ENCODE peak calls at places on chromosomes 4 and X, in ten cellular contexts. One of them, this sample, is unnamed.

GRCh38 chr4:106809083-106809482 is 227.0 kb downstream of the DKK2 start:
- DNase-seq in CD8-positive, alpha-beta memory T cell: no peak
- DNase-seq in A549: peak
- DNase-seq in HCT116: peak
- DNase-seq in cardiac muscle cell: peak
- DNase-seq in hepatocyte: peak
- DNase-seq in fibroblast of lung: peak
- DNase-seq in Peyer's patch: no peak
- DNase-seq in neuronal stem cell: no peak
- DNase-seq in upper lobe of right lung: no peak
- DNase-seq in this sample: no peak

GRCh38 chr4:81255524-81255923 is 40.5 kb upstream of the PRKG2 start:
- DNase-seq in upper lobe of right lung: no peak
- DNase-seq in Peyer's patch: no peak
- DNase-seq in CD8-positive, alpha-beta memory T cell: no peak
- DNase-seq in hepatocyte: peak
- DNase-seq in neuronal stem cell: no peak
- DNase-seq in HCT116: no peak
- DNase-seq in cardiac muscle cell: no peak
- DNase-seq in A549: peak
- DNase-seq in fibroblast of lung: peak
- DNase-seq in this sample: no peak

GRCh38 chrX:29478336-29479069 is 736.9 kb upstream of the MAGEB2 start:
- DNase-seq in hepatocyte: peak
- DNase-seq in neuronal stem cell: peak
- DNase-seq in cardiac muscle cell: peak
- DNase-seq in CD8-positive, alpha-beta memory T cell: no peak
- DNase-seq in Peyer's patch: no peak
- DNase-seq in A549: peak
- DNase-seq in upper lobe of right lung: no peak
- DNase-seq in HCT116: peak
- DNase-seq in fibroblast of lung: peak
- DNase-seq in this sample: no peak

GRCh38 chrX:122866527-122866926 is 317.6 kb upstream of the GRIA3 start:
- DNase-seq in cardiac muscle cell: no peak
- DNase-seq in neuronal stem cell: no peak
- DNase-seq in Peyer's patch: no peak
- DNase-seq in A549: peak
- DNase-seq in HCT116: no peak
- DNase-seq in fibroblast of lung: peak
- DNase-seq in CD8-positive, alpha-beta memory T cell: no peak
- DNase-seq in upper lobe of right lung: no peak
- DNase-seq in hepatocyte: peak
- DNase-seq in this sample: no peak

GRCh38 chr4:122960298-122960985 is 38.0 kb upstream of the NUDT6 start:
- DNase-seq in neuronal stem cell: no peak
- DNase-seq in cardiac muscle cell: no peak
- DNase-seq in CD8-positive, alpha-beta memory T cell: no peak
- DNase-seq in A549: no peak
- DNase-seq in Peyer's patch: no peak
- DNase-seq in upper lobe of right lung: no peak
- DNase-seq in fibroblast of lung: no peak
- DNase-seq in hepatocyte: no peak
- DNase-seq in HCT116: no peak
- DNase-seq in this sample: no peak

GRCh38 chr4:172105918-172106317 is 292.7 kb downstream of the GALNTL6 start:
- DNase-seq in neuronal stem cell: no peak
- DNase-seq in hepatocyte: no peak
- DNase-seq in HCT116: no peak
- DNase-seq in CD8-positive, alpha-beta memory T cell: no peak
- DNase-seq in cardiac muscle cell: no peak
- DNase-seq in upper lobe of right lung: no peak
- DNase-seq in A549: no peak
- DNase-seq in Peyer's patch: no peak
- DNase-seq in fibroblast of lung: no peak
- DNase-seq in this sample: no peak

GRCh38 chrX:20477836-20478532 is 211.3 kb upstream of the RPS6KA3 start:
- DNase-seq in cardiac muscle cell: no peak
- DNase-seq in neuronal stem cell: no peak
- DNase-seq in hepatocyte: no peak
- DNase-seq in Peyer's patch: peak
- DNase-seq in upper lobe of right lung: peak
- DNase-seq in A549: no peak
- DNase-seq in HCT116: no peak
- DNase-seq in fibroblast of lung: no peak
- DNase-seq in CD8-positive, alpha-beta memory T cell: no peak
- DNase-seq in this sample: no peak

GRCh38 chr4:135770505-135770904 is 1568.9 kb upstream of the PABPC4L start:
- DNase-seq in hepatocyte: no peak
- DNase-seq in A549: no peak
- DNase-seq in HCT116: no peak
- DNase-seq in cardiac muscle cell: no peak
- DNase-seq in fibroblast of lung: no peak
- DNase-seq in upper lobe of right lung: no peak
- DNase-seq in CD8-positive, alpha-beta memory T cell: no peak
- DNase-seq in neuronal stem cell: no peak
- DNase-seq in Peyer's patch: no peak
- DNase-seq in this sample: no peak

GRCh38 chrX:130299279-130300009 is 30.7 kb upstream of the ZNF280C start:
- DNase-seq in upper lobe of right lung: no peak
- DNase-seq in fibroblast of lung: no peak
- DNase-seq in Peyer's patch: peak
- DNase-seq in neuronal stem cell: no peak
- DNase-seq in hepatocyte: no peak
- DNase-seq in A549: no peak
- DNase-seq in cardiac muscle cell: peak
- DNase-seq in CD8-positive, alpha-beta memory T cell: no peak
- DNase-seq in HCT116: no peak
- DNase-seq in this sample: no peak

GRCh38 chr4:177519481-177520270 is 77.4 kb upstream of the AGA start:
- DNase-seq in A549: no peak
- DNase-seq in Peyer's patch: no peak
- DNase-seq in hepatocyte: no peak
- DNase-seq in HCT116: no peak
- DNase-seq in cardiac muscle cell: no peak
- DNase-seq in CD8-positive, alpha-beta memory T cell: no peak
- DNase-seq in fibroblast of lung: peak
- DNase-seq in neuronal stem cell: no peak
- DNase-seq in upper lobe of right lung: no peak
- DNase-seq in this sample: no peak

GRCh38 chr4:152976466-152976761 is 40.3 kb downstream of the FHDC1 start:
- DNase-seq in cardiac muscle cell: no peak
- DNase-seq in Peyer's patch: no peak
- DNase-seq in upper lobe of right lung: no peak
- DNase-seq in CD8-positive, alpha-beta memory T cell: no peak
- DNase-seq in HCT116: no peak
- DNase-seq in hepatocyte: no peak
- DNase-seq in fibroblast of lung: no peak
- DNase-seq in A549: no peak
- DNase-seq in neuronal stem cell: no peak
- DNase-seq in this sample: no peak

GRCh38 chr4:186020793-186021407 is 48.1 kb upstream of the TLR3 start:
- DNase-seq in A549: no peak
- DNase-seq in HCT116: no peak
- DNase-seq in fibroblast of lung: peak
- DNase-seq in hepatocyte: no peak
- DNase-seq in upper lobe of right lung: no peak
- DNase-seq in Peyer's patch: no peak
- DNase-seq in neuronal stem cell: no peak
- DNase-seq in CD8-positive, alpha-beta memory T cell: no peak
- DNase-seq in cardiac muscle cell: no peak
- DNase-seq in this sample: no peak

DNA sequence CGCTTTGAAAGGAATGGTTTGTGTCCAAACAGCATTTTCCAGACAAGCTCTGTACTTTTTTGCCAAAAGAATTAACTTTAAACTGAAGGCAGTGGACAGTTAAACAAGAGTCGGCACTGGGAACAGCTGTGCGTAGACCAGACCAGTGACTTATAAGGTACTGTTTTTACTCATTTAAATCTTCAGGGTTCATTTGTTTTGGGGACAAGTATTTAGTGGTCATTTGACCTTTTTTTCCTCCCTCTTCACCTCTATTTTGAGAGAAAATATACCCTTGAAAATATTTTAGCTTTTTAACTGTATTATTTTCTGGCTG is 303.8 kb downstream of the ARHGAP24 start:
- DNase-seq in upper lobe of right lung: no peak
- DNase-seq in HCT116: no peak
- DNase-seq in hepatocyte: no peak
- DNase-seq in neuronal stem cell: no peak
- DNase-seq in cardiac muscle cell: no peak
- DNase-seq in Peyer's patch: no peak
- DNase-seq in fibroblast of lung: peak
- DNase-seq in A549: no peak
- DNase-seq in CD8-positive, alpha-beta memory T cell: no peak
- DNase-seq in this sample: no peak
- H3K27ac ChIP-seq in upper lobe of right lung: peak
- H3K27ac ChIP-seq in HCT116: no peak
- H3K27ac ChIP-seq in hepatocyte: peak
- H3K27ac ChIP-seq in neuronal stem cell: no peak
- H3K27ac ChIP-seq in cardiac muscle cell: no peak
- H3K27ac ChIP-seq in Peyer's patch: peak
- H3K27ac ChIP-seq in fibroblast of lung: peak
- H3K27ac ChIP-seq in A549: peak
- H3K27ac ChIP-seq in CD8-positive, alpha-beta memory T cell: no peak
- H3K27ac ChIP-seq in this sample: peak

DNA sequence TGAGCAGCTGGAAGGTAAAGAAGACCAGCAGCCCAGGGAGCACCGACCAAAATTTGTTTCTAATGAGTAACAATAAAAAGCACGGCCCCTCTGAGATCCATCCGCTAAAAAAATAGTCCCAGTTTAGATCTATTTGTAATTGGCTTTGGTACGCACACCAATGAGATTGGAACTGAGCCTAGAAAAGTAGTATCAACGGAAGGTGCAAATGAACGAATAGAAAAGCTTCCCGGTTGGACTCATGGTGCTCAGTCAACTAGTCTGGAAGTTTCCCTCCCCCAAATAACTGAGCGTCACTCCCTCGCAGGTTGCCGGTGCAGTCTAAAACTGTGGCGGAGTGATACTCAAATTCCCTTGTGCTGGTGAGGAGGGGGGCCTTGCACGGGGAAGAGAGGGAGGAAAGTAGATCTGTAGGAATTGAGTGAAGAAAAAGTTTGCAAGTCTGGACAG is at the start of gene COL4A5:
- DNase-seq in Peyer's patch: no peak
- DNase-seq in A549: peak
- DNase-seq in neuronal stem cell: peak
- DNase-seq in HCT116: peak
- DNase-seq in hepatocyte: peak
- DNase-seq in CD8-positive, alpha-beta memory T cell: no peak
- DNase-seq in upper lobe of right lung: peak
- DNase-seq in cardiac muscle cell: peak
- DNase-seq in fibroblast of lung: peak
- DNase-seq in this sample: peak
- H3K27ac ChIP-seq in Peyer's patch: peak
- H3K27ac ChIP-seq in A549: peak
- H3K27ac ChIP-seq in neuronal stem cell: peak
- H3K27ac ChIP-seq in HCT116: peak
- H3K27ac ChIP-seq in hepatocyte: peak
- H3K27ac ChIP-seq in CD8-positive, alpha-beta memory T cell: no peak
- H3K27ac ChIP-seq in upper lobe of right lung: peak
- H3K27ac ChIP-seq in cardiac muscle cell: peak
- H3K27ac ChIP-seq in fibroblast of lung: peak
- H3K27ac ChIP-seq in this sample: peak

GRCh38 chr4:151302432-151302831 is 23.0 kb downstream of the SH3D19 start:
- DNase-seq in fibroblast of lung: peak
- DNase-seq in Peyer's patch: no peak
- DNase-seq in hepatocyte: no peak
- DNase-seq in HCT116: no peak
- DNase-seq in neuronal stem cell: no peak
- DNase-seq in upper lobe of right lung: no peak
- DNase-seq in A549: no peak
- DNase-seq in cardiac muscle cell: no peak
- DNase-seq in CD8-positive, alpha-beta memory T cell: no peak
- DNase-seq in this sample: no peak

GRCh38 chr4:151294833-151295496 is 18.0 kb downstream of the PRSS48 start:
- DNase-seq in neuronal stem cell: no peak
- DNase-seq in cardiac muscle cell: no peak
- DNase-seq in fibroblast of lung: no peak
- DNase-seq in A549: no peak
- DNase-seq in hepatocyte: no peak
- DNase-seq in upper lobe of right lung: no peak
- DNase-seq in CD8-positive, alpha-beta memory T cell: no peak
- DNase-seq in HCT116: no peak
- DNase-seq in Peyer's patch: peak
- DNase-seq in this sample: no peak

GRCh38 chr4:151292038-151292437 is 15.1 kb downstream of the PRSS48 start:
- DNase-seq in upper lobe of right lung: no peak
- DNase-seq in Peyer's patch: no peak
- DNase-seq in cardiac muscle cell: no peak
- DNase-seq in CD8-positive, alpha-beta memory T cell: no peak
- DNase-seq in HCT116: no peak
- DNase-seq in fibroblast of lung: no peak
- DNase-seq in hepatocyte: no peak
- DNase-seq in A549: no peak
- DNase-seq in neuronal stem cell: no peak
- DNase-seq in this sample: no peak

GRCh38 chr4:151296227-151296626 is 19.3 kb downstream of the PRSS48 start:
- DNase-seq in cardiac muscle cell: no peak
- DNase-seq in CD8-positive, alpha-beta memory T cell: no peak
- DNase-seq in A549: no peak
- DNase-seq in fibroblast of lung: no peak
- DNase-seq in upper lobe of right lung: no peak
- DNase-seq in HCT116: no peak
- DNase-seq in neuronal stem cell: no peak
- DNase-seq in hepatocyte: no peak
- DNase-seq in Peyer's patch: no peak
- DNase-seq in this sample: no peak

DNA sequence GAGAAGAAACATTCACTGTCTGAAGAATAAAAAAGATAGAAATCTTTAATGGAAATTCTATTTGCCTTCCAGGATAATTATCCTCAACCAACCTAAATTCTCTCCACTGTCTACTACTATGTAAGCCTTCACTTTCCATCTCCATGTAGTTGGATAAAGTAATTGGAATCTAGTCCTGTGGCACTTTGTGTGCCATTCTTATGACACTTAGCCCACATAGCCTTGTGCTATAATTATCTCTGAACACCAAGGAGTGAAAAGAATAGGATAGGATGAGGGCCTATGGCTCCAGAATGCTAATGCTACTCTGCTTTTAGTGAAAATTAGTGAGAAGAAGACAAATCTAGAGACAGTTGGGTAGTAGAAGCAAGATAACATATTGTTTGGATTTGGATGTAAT is 20.2 kb downstream of the PRSS48 start:
- DNase-seq in fibroblast of lung: no peak
- DNase-seq in HCT116: no peak
- DNase-seq in cardiac muscle cell: no peak
- DNase-seq in A549: no peak
- DNase-seq in neuronal stem cell: no peak
- DNase-seq in hepatocyte: no peak
- DNase-seq in CD8-positive, alpha-beta memory T cell: no peak
- DNase-seq in upper lobe of right lung: no peak
- DNase-seq in Peyer's patch: no peak
- DNase-seq in this sample: no peak
- H3K27ac ChIP-seq in fibroblast of lung: no peak
- H3K27ac ChIP-seq in HCT116: no peak
- H3K27ac ChIP-seq in cardiac muscle cell: no peak
- H3K27ac ChIP-seq in A549: no peak
- H3K27ac ChIP-seq in neuronal stem cell: no peak
- H3K27ac ChIP-seq in hepatocyte: no peak
- H3K27ac ChIP-seq in CD8-positive, alpha-beta memory T cell: no peak
- H3K27ac ChIP-seq in upper lobe of right lung: no peak
- H3K27ac ChIP-seq in Peyer's patch: no peak
- H3K27ac ChIP-seq in this sample: no peak

GRCh38 chr4:75644095-75644494 is 13.8 kb upstream of the CDKL2 start:
- DNase-seq in upper lobe of right lung: no peak
- DNase-seq in Peyer's patch: no peak
- DNase-seq in fibroblast of lung: no peak
- DNase-seq in cardiac muscle cell: no peak
- DNase-seq in hepatocyte: no peak
- DNase-seq in A549: no peak
- DNase-seq in HCT116: no peak
- DNase-seq in neuronal stem cell: no peak
- DNase-seq in CD8-positive, alpha-beta memory T cell: no peak
- DNase-seq in this sample: no peak
- H3K27ac ChIP-seq in upper lobe of right lung: no peak
- H3K27ac ChIP-seq in Peyer's patch: no peak
- H3K27ac ChIP-seq in fibroblast of lung: no peak
- H3K27ac ChIP-seq in cardiac muscle cell: peak
- H3K27ac ChIP-seq in hepatocyte: no peak
- H3K27ac ChIP-seq in A549: no peak
- H3K27ac ChIP-seq in HCT116: no peak
- H3K27ac ChIP-seq in neuronal stem cell: no peak
- H3K27ac ChIP-seq in CD8-positive, alpha-beta memory T cell: no peak
- H3K27ac ChIP-seq in this sample: no peak